ENCODE peak calls at places on chromosomes 2 and 18, in seven cellular contexts. A is thoracic aorta; Q is GM23248; H is uterus; J is A673; U is endodermal cell; B is effector memory CD4-positive, alpha-beta T cell. S is an unnamed sample.

GRCh38 chr18:57839942-57840381 is 36.8 kb upstream of the ATP8B1 start:
- DNase-seq in J (no peak), Q (peak; percentile 69), U (no peak), B (no peak), A (no peak), H (no peak), S (no peak)

GRCh38 chr2:202377308-202377736 is 1.2 kb downstream of the BMPR2 start:
- DNase-seq in U (peak; percentile 68), H (peak; percentile 24), A (no peak), J (peak; percentile 35), B (no peak), Q (peak; percentile 72), S (peak; percentile 43)

GRCh38 chr2:39816845-39817244 is 37.8 kb upstream of the THUMPD2 start:
- DNase-seq in U (no peak), A (no peak), H (no peak), Q (no peak), B (no peak), J (no peak), S (no peak)

GRCh38 chr2:227772197-227772661 is 26.5 kb downstream of the SCYGR8 start:
- DNase-seq in H (no peak), B (no peak), Q (no peak), J (no peak), A (no peak), U (peak; percentile 59), S (no peak)

GRCh38 chr2:43102366-43103092 is 123.9 kb downstream of the ZFP36L2 start:
- DNase-seq in H (no peak), Q (no peak), B (no peak), J (no peak), U (peak; percentile 51), A (no peak), S (peak; percentile 59)

GRCh38 chr18:70333316-70333715 is 44.5 kb downstream of the SOCS6 start:
- DNase-seq in U (no peak), B (no peak), H (no peak), J (no peak), Q (peak; percentile 48), A (no peak), S (no peak)

GRCh38 chr2:84486436-84487115 is 27.5 kb upstream of the SUCLG1 start:
- DNase-seq in H (no peak), Q (peak; percentile 43), J (no peak), B (no peak), A (no peak), U (no peak), S (no peak)

GRCh38 chr18:13220326-13220991 is 1.9 kb downstream of the LDLRAD4 start:
- DNase-seq in H (no peak), Q (no peak), U (peak; percentile 47), A (no peak), J (no peak), B (no peak), S (no peak)

GRCh38 chr18:41938445-41938844 is 16.6 kb upstream of the PIK3C3 start:
- DNase-seq in A (no peak), H (no peak), B (no peak), U (no peak), J (peak; percentile 89), Q (peak; percentile 94), S (no peak)

GRCh38 chr2:171034315-171034714 is 105.3 kb downstream of the GORASP2 start:
- DNase-seq in A (no peak), H (no peak), Q (no peak), U (no peak), J (no peak), B (no peak), S (no peak)

GRCh38 chr18:8722946-8723477 is 17.7 kb downstream of the MTCL1 start:
- DNase-seq in Q (no peak), A (no peak), B (no peak), U (no peak), H (no peak), J (no peak), S (no peak)

GRCh38 chr2:40896358-40896757 is 444.5 kb upstream of the SLC8A1 start:
- DNase-seq in B (no peak), A (no peak), U (no peak), H (no peak), Q (no peak), J (no peak), S (no peak)
- H3K4me3 ChIP-seq in B (no peak overlapping the region), A (no peak overlapping the region), U (no peak overlapping the region), H (no peak overlapping the region), Q (no peak overlapping the region), J (no peak overlapping the region), S (no peak overlapping the region)

GRCh38 chr2:175167792-175168563 is at the start of gene ATF2:
- DNase-seq in J (peak; percentile 100), A (peak; percentile 99), U (peak; percentile 100), B (peak; percentile 99), H (peak; percentile 99), Q (peak; percentile 100), S (peak; percentile 100)

GRCh38 chr2:175169191-175169590 is 1.2 kb upstream of the ATF2 start:
- DNase-seq in U (no peak), J (no peak), A (no peak), Q (peak; percentile 6), H (no peak), B (no peak), S (no peak)

GRCh38 chr2:175167076-175167791 is 769 bp downstream of the ATF2 start:
- DNase-seq in A (no peak), B (no peak), U (peak; percentile 70), H (peak; percentile 28), Q (peak; percentile 75), J (peak; percentile 53), S (no peak)

GRCh38 chr2:175166216-175166824 is 1.7 kb downstream of the ATF2 start:
- DNase-seq in U (no peak), H (no peak), B (no peak), J (no peak), A (no peak), Q (peak; percentile 31), S (no peak)

GRCh38 chr2:175168564-175168945 is 552 bp upstream of the ATF2 start:
- DNase-seq in B (no peak), H (no peak), Q (no peak), J (no peak), U (no peak), A (no peak), S (no peak)
- H3K4me3 ChIP-seq in B (peak overlapping the region; percentile 97), H (peak overlapping the region; percentile 91), Q (peak overlapping the region; percentile 99), J (peak overlapping the region; percentile 89), U (peak overlapping the region; percentile 92), A (peak overlapping the region; percentile 89), S (peak overlapping the region; percentile 92)

GRCh38 chr18:77068890-77069312 is 63.7 kb downstream of the MBP start:
- DNase-seq in H (peak; percentile 22), U (no peak), J (no peak), A (no peak), B (no peak), Q (no peak), S (no peak)

GRCh38 chr18:77069482-77069881 is 63.1 kb downstream of the MBP start:
- DNase-seq in Q (no peak), H (no peak), B (no peak), J (no peak), A (no peak), U (no peak), S (no peak)

GRCh38 chr18:77070627-77071026 is 62.0 kb downstream of the MBP start:
- DNase-seq in U (no peak), Q (no peak), J (no peak), B (no peak), H (peak; percentile 14), A (no peak), S (no peak)

GRCh38 chr18:77071061-77071460 is 61.5 kb downstream of the MBP start:
- DNase-seq in B (no peak), J (no peak), A (no peak), H (no peak), U (no peak), Q (no peak), S (no peak)

DNA sequence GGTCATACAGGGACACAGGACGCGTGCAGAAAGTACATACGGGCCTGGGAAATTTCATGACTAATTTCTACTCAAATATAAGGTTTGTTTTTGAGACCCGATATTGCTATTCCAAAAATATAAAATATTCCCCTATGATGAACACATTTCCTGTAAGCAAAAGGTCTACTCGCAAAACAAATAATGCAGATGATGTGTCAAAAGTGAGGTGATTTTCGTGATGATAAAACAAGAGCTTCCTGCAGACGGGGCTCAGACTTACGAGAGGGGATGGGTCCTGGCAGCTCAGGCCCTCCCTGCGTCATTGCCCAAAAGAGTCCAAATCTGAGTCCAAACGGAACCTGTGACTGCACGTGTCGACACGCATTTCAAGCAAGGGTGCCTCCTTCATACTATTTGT is 62.7 kb downstream of the MBP start:
- DNase-seq in U (no peak), B (peak; percentile 66), J (no peak), Q (no peak), H (peak; percentile 24), A (no peak), S (no peak)
- H3K4me3 ChIP-seq in U (no peak overlapping the region), B (no peak overlapping the region), J (no peak overlapping the region), Q (no peak overlapping the region), H (no peak overlapping the region), A (no peak overlapping the region), S (no peak overlapping the region)

DNA sequence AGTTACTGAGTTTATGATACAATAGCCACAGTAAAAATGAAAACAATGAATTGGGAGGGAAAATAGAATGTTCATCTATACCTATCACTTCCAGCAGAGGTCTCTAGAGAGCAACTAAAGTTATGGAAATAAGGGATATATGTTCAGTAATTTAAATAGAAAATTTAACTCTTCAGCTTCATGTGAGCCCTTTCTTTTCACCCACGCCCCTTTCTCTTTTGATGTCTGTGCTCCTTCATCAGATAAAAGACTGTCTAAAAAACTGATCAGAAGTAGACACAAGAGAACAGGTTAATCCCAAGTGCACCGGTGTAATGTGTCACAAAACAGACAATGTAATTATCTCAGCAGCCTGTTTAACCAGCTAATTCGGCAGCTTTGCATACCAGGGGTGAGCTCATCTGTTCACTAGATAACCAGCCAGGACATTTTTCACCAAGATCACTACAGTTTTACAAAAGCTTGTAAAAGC is 238.5 kb upstream of the ERBB4 start:
- DNase-seq in A (no peak), H (no peak), B (no peak), Q (peak; percentile 66), U (no peak), J (peak; percentile 78), S (no peak)
- H3K4me3 ChIP-seq in A (no peak overlapping the region), H (no peak overlapping the region), B (no peak overlapping the region), Q (peak overlapping the region; percentile 63), U (no peak overlapping the region), J (no peak overlapping the region), S (no peak overlapping the region)

GRCh38 chr2:159905901-159906300 is 107.9 kb upstream of the CD302 start:
- DNase-seq in A (no peak), U (no peak), J (no peak), Q (no peak), H (no peak), B (no peak), S (no peak)

GRCh38 chr2:159904565-159905281 is 106.7 kb upstream of the CD302 start:
- DNase-seq in A (no peak), H (no peak), J (no peak), U (peak; percentile 93), B (peak; percentile 78), Q (peak; percentile 23), S (peak; percentile 60)

GRCh38 chr2:159902722-159903121 is 104.7 kb upstream of the CD302 start:
- DNase-seq in J (no peak), Q (no peak), A (no peak), U (no peak), B (no peak), H (no peak), S (no peak)

GRCh38 chr2:159903404-159904126 is 105.6 kb upstream of the CD302 start:
- DNase-seq in J (peak; percentile 21), Q (peak; percentile 61), A (no peak), H (no peak), B (peak; percentile 54), U (no peak), S (no peak)

GRCh38 chr2:159904127-159904564 is 106.1 kb upstream of the CD302 start:
- DNase-seq in Q (peak; percentile 35), A (no peak), B (peak; percentile 62), U (no peak), H (no peak), J (no peak), S (no peak)
- H3K4me3 ChIP-seq in Q (peak overlapping the region; percentile 76), A (peak overlapping the region; percentile 88), B (peak overlapping the region; percentile 73), U (no peak overlapping the region), H (peak overlapping the region; percentile 28), J (peak overlapping the region; percentile 39), S (peak overlapping the region; percentile 67)